ENCODE peak calls at places on chromosomes 5 and 9, in ten cellular contexts. One of them, this sample, is unnamed.

GRCh38 chr9:127397722-127398647 is 1.0 kb downstream of the SLC2A8 start:
- DNase-seq in fibroblast of pulmonary artery: peak
- DNase-seq in psoas muscle: peak
- DNase-seq in WERI-Rb-1: peak
- DNase-seq in foreskin fibroblast: peak
- DNase-seq in skeletal muscle cell: no peak
- DNase-seq in PC-9: peak
- DNase-seq in CD8-positive, alpha-beta T cell: no peak
- DNase-seq in HFF-Myc: no peak
- DNase-seq in choroid plexus epithelial cell: peak
- DNase-seq in this sample: no peak

GRCh38 chr9:4117835-4118610 is 181.8 kb downstream of the GLIS3 start:
- DNase-seq in fibroblast of pulmonary artery: no peak
- DNase-seq in HFF-Myc: no peak
- DNase-seq in PC-9: no peak
- DNase-seq in CD8-positive, alpha-beta T cell: no peak
- DNase-seq in skeletal muscle cell: no peak
- DNase-seq in WERI-Rb-1: peak
- DNase-seq in choroid plexus epithelial cell: no peak
- DNase-seq in psoas muscle: peak
- DNase-seq in foreskin fibroblast: no peak
- DNase-seq in this sample: peak

GRCh38 chr5:132746592-132747063 is 598 bp upstream of the CCNI2 start:
- DNase-seq in WERI-Rb-1: no peak
- DNase-seq in HFF-Myc: no peak
- DNase-seq in foreskin fibroblast: peak
- DNase-seq in skeletal muscle cell: no peak
- DNase-seq in fibroblast of pulmonary artery: no peak
- DNase-seq in CD8-positive, alpha-beta T cell: peak
- DNase-seq in choroid plexus epithelial cell: peak
- DNase-seq in psoas muscle: no peak
- DNase-seq in PC-9: no peak
- DNase-seq in this sample: no peak

GRCh38 chr5:117454716-117455212 is 880.1 kb upstream of the SEMA6A start:
- DNase-seq in HFF-Myc: peak
- DNase-seq in psoas muscle: peak
- DNase-seq in fibroblast of pulmonary artery: peak
- DNase-seq in PC-9: peak
- DNase-seq in WERI-Rb-1: peak
- DNase-seq in choroid plexus epithelial cell: peak
- DNase-seq in CD8-positive, alpha-beta T cell: peak
- DNase-seq in skeletal muscle cell: no peak
- DNase-seq in foreskin fibroblast: peak
- DNase-seq in this sample: peak

GRCh38 chr5:129917224-129917623 is 13.0 kb downstream of the CHSY3 start:
- DNase-seq in WERI-Rb-1: no peak
- DNase-seq in foreskin fibroblast: peak
- DNase-seq in HFF-Myc: no peak
- DNase-seq in skeletal muscle cell: no peak
- DNase-seq in choroid plexus epithelial cell: peak
- DNase-seq in CD8-positive, alpha-beta T cell: no peak
- DNase-seq in fibroblast of pulmonary artery: peak
- DNase-seq in PC-9: no peak
- DNase-seq in psoas muscle: no peak
- DNase-seq in this sample: no peak

GRCh38 chr5:67050125-67050524 is 146.5 kb downstream of the CD180 start:
- DNase-seq in fibroblast of pulmonary artery: no peak
- DNase-seq in psoas muscle: no peak
- DNase-seq in PC-9: no peak
- DNase-seq in HFF-Myc: no peak
- DNase-seq in choroid plexus epithelial cell: no peak
- DNase-seq in skeletal muscle cell: no peak
- DNase-seq in WERI-Rb-1: no peak
- DNase-seq in foreskin fibroblast: no peak
- DNase-seq in CD8-positive, alpha-beta T cell: no peak
- DNase-seq in this sample: no peak

GRCh38 chr9:17744786-17745185 is 165.9 kb downstream of the SH3GL2 start:
- DNase-seq in HFF-Myc: no peak
- DNase-seq in CD8-positive, alpha-beta T cell: no peak
- DNase-seq in skeletal muscle cell: no peak
- DNase-seq in fibroblast of pulmonary artery: peak
- DNase-seq in choroid plexus epithelial cell: peak
- DNase-seq in WERI-Rb-1: no peak
- DNase-seq in foreskin fibroblast: peak
- DNase-seq in psoas muscle: no peak
- DNase-seq in PC-9: no peak
- DNase-seq in this sample: peak

GRCh38 chr9:95138474-95138873 is 179.0 kb downstream of the FANCC start:
- DNase-seq in foreskin fibroblast: no peak
- DNase-seq in fibroblast of pulmonary artery: no peak
- DNase-seq in HFF-Myc: no peak
- DNase-seq in psoas muscle: peak
- DNase-seq in CD8-positive, alpha-beta T cell: no peak
- DNase-seq in WERI-Rb-1: no peak
- DNase-seq in skeletal muscle cell: no peak
- DNase-seq in choroid plexus epithelial cell: no peak
- DNase-seq in PC-9: no peak
- DNase-seq in this sample: peak

GRCh38 chr9:34589656-34590375 is at the start of gene CNTFR:
- DNase-seq in WERI-Rb-1: peak
- DNase-seq in foreskin fibroblast: no peak
- DNase-seq in PC-9: no peak
- DNase-seq in HFF-Myc: no peak
- DNase-seq in choroid plexus epithelial cell: no peak
- DNase-seq in CD8-positive, alpha-beta T cell: no peak
- DNase-seq in skeletal muscle cell: no peak
- DNase-seq in psoas muscle: peak
- DNase-seq in fibroblast of pulmonary artery: no peak
- DNase-seq in this sample: peak
- H3K4me3 ChIP-seq in WERI-Rb-1: peak
- H3K4me3 ChIP-seq in foreskin fibroblast: peak
- H3K4me3 ChIP-seq in PC-9: no peak
- H3K4me3 ChIP-seq in HFF-Myc: no peak
- H3K4me3 ChIP-seq in choroid plexus epithelial cell: peak
- H3K4me3 ChIP-seq in CD8-positive, alpha-beta T cell: peak
- H3K4me3 ChIP-seq in skeletal muscle cell: peak
- H3K4me3 ChIP-seq in psoas muscle: peak
- H3K4me3 ChIP-seq in fibroblast of pulmonary artery: no peak
- H3K4me3 ChIP-seq in this sample: peak

GRCh38 chr5:143228597-143229293 is 174.7 kb downstream of the NR3C1 start:
- DNase-seq in psoas muscle: no peak
- DNase-seq in WERI-Rb-1: no peak
- DNase-seq in HFF-Myc: no peak
- DNase-seq in skeletal muscle cell: no peak
- DNase-seq in PC-9: no peak
- DNase-seq in fibroblast of pulmonary artery: no peak
- DNase-seq in choroid plexus epithelial cell: no peak
- DNase-seq in CD8-positive, alpha-beta T cell: no peak
- DNase-seq in foreskin fibroblast: no peak
- DNase-seq in this sample: peak

GRCh38 chr5:143230676-143230996 is 172.8 kb downstream of the NR3C1 start:
- DNase-seq in foreskin fibroblast: no peak
- DNase-seq in WERI-Rb-1: no peak
- DNase-seq in fibroblast of pulmonary artery: no peak
- DNase-seq in CD8-positive, alpha-beta T cell: no peak
- DNase-seq in choroid plexus epithelial cell: no peak
- DNase-seq in HFF-Myc: no peak
- DNase-seq in PC-9: no peak
- DNase-seq in skeletal muscle cell: no peak
- DNase-seq in psoas muscle: no peak
- DNase-seq in this sample: peak

GRCh38 chr5:143231426-143231825 is 172.1 kb downstream of the NR3C1 start:
- DNase-seq in PC-9: no peak
- DNase-seq in psoas muscle: no peak
- DNase-seq in HFF-Myc: no peak
- DNase-seq in foreskin fibroblast: no peak
- DNase-seq in skeletal muscle cell: no peak
- DNase-seq in WERI-Rb-1: no peak
- DNase-seq in CD8-positive, alpha-beta T cell: no peak
- DNase-seq in choroid plexus epithelial cell: no peak
- DNase-seq in fibroblast of pulmonary artery: no peak
- DNase-seq in this sample: no peak

GRCh38 chr5:143229426-143229895 is 174.0 kb downstream of the NR3C1 start:
- DNase-seq in skeletal muscle cell: no peak
- DNase-seq in WERI-Rb-1: no peak
- DNase-seq in psoas muscle: no peak
- DNase-seq in fibroblast of pulmonary artery: no peak
- DNase-seq in PC-9: no peak
- DNase-seq in HFF-Myc: no peak
- DNase-seq in choroid plexus epithelial cell: no peak
- DNase-seq in foreskin fibroblast: no peak
- DNase-seq in CD8-positive, alpha-beta T cell: peak
- DNase-seq in this sample: peak

GRCh38 chr5:143229896-143230675 is 173.4 kb downstream of the NR3C1 start:
- DNase-seq in PC-9: no peak
- DNase-seq in HFF-Myc: peak
- DNase-seq in CD8-positive, alpha-beta T cell: peak
- DNase-seq in foreskin fibroblast: peak
- DNase-seq in choroid plexus epithelial cell: no peak
- DNase-seq in fibroblast of pulmonary artery: no peak
- DNase-seq in WERI-Rb-1: no peak
- DNase-seq in psoas muscle: no peak
- DNase-seq in skeletal muscle cell: no peak
- DNase-seq in this sample: peak
- H3K4me3 ChIP-seq in PC-9: no peak
- H3K4me3 ChIP-seq in HFF-Myc: no peak
- H3K4me3 ChIP-seq in CD8-positive, alpha-beta T cell: no peak
- H3K4me3 ChIP-seq in foreskin fibroblast: no peak
- H3K4me3 ChIP-seq in choroid plexus epithelial cell: no peak
- H3K4me3 ChIP-seq in fibroblast of pulmonary artery: no peak
- H3K4me3 ChIP-seq in WERI-Rb-1: no peak
- H3K4me3 ChIP-seq in psoas muscle: no peak
- H3K4me3 ChIP-seq in skeletal muscle cell: no peak
- H3K4me3 ChIP-seq in this sample: peak

GRCh38 chr5:116297296-116297814 is 212.5 kb downstream of the COMMD10 start:
- DNase-seq in PC-9: no peak
- DNase-seq in psoas muscle: no peak
- DNase-seq in choroid plexus epithelial cell: no peak
- DNase-seq in CD8-positive, alpha-beta T cell: no peak
- DNase-seq in WERI-Rb-1: no peak
- DNase-seq in HFF-Myc: no peak
- DNase-seq in skeletal muscle cell: no peak
- DNase-seq in fibroblast of pulmonary artery: no peak
- DNase-seq in foreskin fibroblast: no peak
- DNase-seq in this sample: no peak

GRCh38 chr5:116303810-116304209 is 219.0 kb downstream of the COMMD10 start:
- DNase-seq in skeletal muscle cell: no peak
- DNase-seq in WERI-Rb-1: no peak
- DNase-seq in HFF-Myc: no peak
- DNase-seq in CD8-positive, alpha-beta T cell: no peak
- DNase-seq in foreskin fibroblast: no peak
- DNase-seq in PC-9: no peak
- DNase-seq in psoas muscle: no peak
- DNase-seq in choroid plexus epithelial cell: no peak
- DNase-seq in fibroblast of pulmonary artery: no peak
- DNase-seq in this sample: no peak

GRCh38 chr5:116303340-116303739 is 218.5 kb downstream of the COMMD10 start:
- DNase-seq in fibroblast of pulmonary artery: no peak
- DNase-seq in skeletal muscle cell: peak
- DNase-seq in psoas muscle: no peak
- DNase-seq in choroid plexus epithelial cell: peak
- DNase-seq in foreskin fibroblast: no peak
- DNase-seq in CD8-positive, alpha-beta T cell: no peak
- DNase-seq in HFF-Myc: no peak
- DNase-seq in PC-9: no peak
- DNase-seq in WERI-Rb-1: no peak
- DNase-seq in this sample: no peak

GRCh38 chr5:116300016-116300601 is 215.3 kb downstream of the COMMD10 start:
- DNase-seq in psoas muscle: no peak
- DNase-seq in CD8-positive, alpha-beta T cell: no peak
- DNase-seq in choroid plexus epithelial cell: peak
- DNase-seq in foreskin fibroblast: no peak
- DNase-seq in skeletal muscle cell: peak
- DNase-seq in PC-9: no peak
- DNase-seq in HFF-Myc: no peak
- DNase-seq in fibroblast of pulmonary artery: peak
- DNase-seq in WERI-Rb-1: no peak
- DNase-seq in this sample: no peak

GRCh38 chr5:116301110-116301509 is 216.3 kb downstream of the COMMD10 start:
- DNase-seq in PC-9: no peak
- DNase-seq in foreskin fibroblast: no peak
- DNase-seq in WERI-Rb-1: no peak
- DNase-seq in fibroblast of pulmonary artery: no peak
- DNase-seq in choroid plexus epithelial cell: no peak
- DNase-seq in HFF-Myc: no peak
- DNase-seq in skeletal muscle cell: no peak
- DNase-seq in CD8-positive, alpha-beta T cell: no peak
- DNase-seq in psoas muscle: no peak
- DNase-seq in this sample: no peak
- H3K4me3 ChIP-seq in PC-9: no peak
- H3K4me3 ChIP-seq in foreskin fibroblast: no peak
- H3K4me3 ChIP-seq in WERI-Rb-1: no peak
- H3K4me3 ChIP-seq in fibroblast of pulmonary artery: no peak
- H3K4me3 ChIP-seq in choroid plexus epithelial cell: no peak
- H3K4me3 ChIP-seq in HFF-Myc: no peak
- H3K4me3 ChIP-seq in skeletal muscle cell: no peak
- H3K4me3 ChIP-seq in CD8-positive, alpha-beta T cell: no peak
- H3K4me3 ChIP-seq in psoas muscle: no peak
- H3K4me3 ChIP-seq in this sample: no peak

GRCh38 chr5:2750758-2751464 is 566 bp downstream of the IRX2 start:
- DNase-seq in foreskin fibroblast: peak
- DNase-seq in skeletal muscle cell: no peak
- DNase-seq in WERI-Rb-1: peak
- DNase-seq in HFF-Myc: no peak
- DNase-seq in choroid plexus epithelial cell: no peak
- DNase-seq in fibroblast of pulmonary artery: no peak
- DNase-seq in psoas muscle: no peak
- DNase-seq in CD8-positive, alpha-beta T cell: no peak
- DNase-seq in PC-9: no peak
- DNase-seq in this sample: no peak

GRCh38 chr5:2751592-2752021 is at the start of gene IRX2:
- DNase-seq in HFF-Myc: peak
- DNase-seq in WERI-Rb-1: peak
- DNase-seq in foreskin fibroblast: peak
- DNase-seq in PC-9: no peak
- DNase-seq in CD8-positive, alpha-beta T cell: no peak
- DNase-seq in psoas muscle: peak
- DNase-seq in choroid plexus epithelial cell: peak
- DNase-seq in fibroblast of pulmonary artery: peak
- DNase-seq in skeletal muscle cell: peak
- DNase-seq in this sample: no peak

GRCh38 chr5:2752875-2753435 is 1.5 kb upstream of the IRX2 start:
- DNase-seq in WERI-Rb-1: peak
- DNase-seq in foreskin fibroblast: peak
- DNase-seq in HFF-Myc: no peak
- DNase-seq in PC-9: no peak
- DNase-seq in skeletal muscle cell: no peak
- DNase-seq in choroid plexus epithelial cell: no peak
- DNase-seq in psoas muscle: no peak
- DNase-seq in fibroblast of pulmonary artery: no peak
- DNase-seq in CD8-positive, alpha-beta T cell: no peak
- DNase-seq in this sample: no peak

GRCh38 chr5:2753452-2754409 is 2.3 kb upstream of the IRX2 start:
- DNase-seq in choroid plexus epithelial cell: no peak
- DNase-seq in foreskin fibroblast: peak
- DNase-seq in psoas muscle: no peak
- DNase-seq in CD8-positive, alpha-beta T cell: no peak
- DNase-seq in skeletal muscle cell: no peak
- DNase-seq in HFF-Myc: no peak
- DNase-seq in WERI-Rb-1: peak
- DNase-seq in PC-9: no peak
- DNase-seq in fibroblast of pulmonary artery: no peak
- DNase-seq in this sample: no peak

DNA sequence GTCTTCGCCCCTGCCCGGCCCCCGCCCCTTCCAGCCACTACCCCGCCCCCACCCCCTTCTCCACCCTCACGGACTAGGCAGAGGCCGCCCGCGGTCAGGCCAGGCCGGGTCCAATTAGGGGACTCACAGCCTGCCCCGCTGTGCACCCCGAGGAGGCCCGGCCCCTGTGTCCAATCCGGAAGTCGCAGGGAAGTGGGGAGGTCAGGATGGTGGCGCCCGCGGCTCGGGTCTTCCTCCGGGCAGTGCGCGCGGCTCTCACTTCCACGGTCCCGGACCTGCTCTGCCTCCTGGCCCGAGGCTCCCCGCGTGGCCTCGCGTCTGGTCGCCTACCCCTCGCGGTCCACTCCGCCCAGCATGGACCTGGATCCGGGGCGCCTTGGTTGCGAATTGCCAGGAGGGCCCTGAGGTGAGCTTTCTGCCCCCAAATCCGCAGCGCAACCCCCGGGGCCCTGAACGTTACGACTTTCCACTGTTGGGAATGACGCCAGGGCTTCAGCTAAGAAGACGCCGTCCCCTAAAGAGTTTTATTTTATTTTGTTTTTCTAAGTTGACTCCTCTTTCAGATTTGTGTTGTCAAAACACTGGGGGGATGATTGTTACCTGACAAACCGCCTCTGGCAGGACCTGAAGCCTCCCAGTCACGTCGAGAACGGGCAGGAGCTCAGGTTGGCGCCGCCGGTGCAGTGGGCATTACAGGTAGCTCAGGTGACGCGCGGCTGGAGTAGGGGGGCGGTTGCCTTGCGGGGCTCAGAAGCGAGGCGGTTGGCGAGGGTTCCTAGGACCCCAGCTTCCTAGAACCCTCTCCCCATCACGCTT is 790 bp upstream of the IRX2 start:
- DNase-seq in fibroblast of pulmonary artery: no peak
- DNase-seq in HFF-Myc: no peak
- DNase-seq in foreskin fibroblast: peak
- DNase-seq in choroid plexus epithelial cell: no peak
- DNase-seq in WERI-Rb-1: peak
- DNase-seq in psoas muscle: no peak
- DNase-seq in PC-9: no peak
- DNase-seq in skeletal muscle cell: no peak
- DNase-seq in CD8-positive, alpha-beta T cell: no peak
- DNase-seq in this sample: no peak
- H3K4me3 ChIP-seq in fibroblast of pulmonary artery: peak
- H3K4me3 ChIP-seq in HFF-Myc: peak
- H3K4me3 ChIP-seq in foreskin fibroblast: peak
- H3K4me3 ChIP-seq in choroid plexus epithelial cell: no peak
- H3K4me3 ChIP-seq in WERI-Rb-1: peak
- H3K4me3 ChIP-seq in psoas muscle: peak
- H3K4me3 ChIP-seq in PC-9: no peak
- H3K4me3 ChIP-seq in skeletal muscle cell: peak
- H3K4me3 ChIP-seq in CD8-positive, alpha-beta T cell: no peak
- H3K4me3 ChIP-seq in this sample: no peak

This sample was measured in Jurkat, Clone E6-1.